ENCODE peak calls at places on chromosomes 2 and 18, in eight cellular contexts. J is GM12865; U is neural crest cell; X is epithelial cell of proximal tubule; H is cardiac fibroblast; I is A673; L is CD8-positive, alpha-beta T cell; T is GM13976. E is an unnamed sample.

GRCh38 chr2:240557101-240557751 is 562 bp downstream of the ANKMY1 start:
- DNase-seq in J (no peak), U (no peak), X (no peak), H (no peak), I (no peak), L (no peak), T (no peak), E (no peak)

GRCh38 chr2:72032481-72033041 is 115.1 kb downstream of the CYP26B1 start:
- DNase-seq in J (no peak), U (no peak), X (no peak), H (no peak), I (no peak), L (no peak), T (peak; percentile 17), E (no peak)

GRCh38 chr2:19675856-19676460 is 225.8 kb downstream of the TTC32 start:
- DNase-seq in J (no peak), U (no peak), X (no peak), H (no peak), I (no peak), L (no peak), T (no peak), E (no peak)

GRCh38 chr2:10028988-10029874 is 14.1 kb upstream of the KLF11 start:
- DNase-seq in J (peak; percentile 78), U (no peak), X (no peak), H (no peak), I (peak; percentile 54), L (peak; percentile 47), T (peak; percentile 90), E (peak; percentile 84)

GRCh38 chr2:222862068-222862914 is 1.5 kb downstream of the ACSL3 start:
- DNase-seq in J (no peak), U (no peak), X (no peak), H (peak; percentile 71), I (peak; percentile 47), L (no peak), T (no peak), E (no peak)

GRCh38 chr2:121232626-121233265 is 52.3 kb downstream of the TFCP2L1 start:
- DNase-seq in J (no peak), U (no peak), X (no peak), H (no peak), I (no peak), L (no peak), T (no peak), E (no peak)

GRCh38 chr18:2881088-2881487 is 34.3 kb downstream of the EMILIN2 start:
- DNase-seq in J (no peak), U (no peak), X (no peak), H (peak; percentile 56), I (peak; percentile 82), L (no peak), T (no peak), E (no peak)

GRCh38 chr2:174683392-174683759 is 80.9 kb downstream of the CHRNA1 start:
- DNase-seq in J (peak; percentile 32), U (no peak), X (no peak), H (peak; percentile 66), I (no peak), L (peak; percentile 26), T (peak; percentile 51), E (peak; percentile 68)

GRCh38 chr2:81976998-81977397 is 1672.4 kb upstream of the LRRTM1 start:
- DNase-seq in J (no peak), U (no peak), X (no peak), H (no peak), I (no peak), L (no peak), T (no peak), E (no peak)

GRCh38 chr2:46695283-46695682 is 215.9 kb downstream of the TMEM247 start:
- DNase-seq in J (no peak), U (no peak), X (no peak), H (no peak), I (no peak), L (no peak), T (no peak), E (no peak)

GRCh38 chr2:80703532-80703931 is 399.0 kb upstream of the LRRTM1 start:
- DNase-seq in J (no peak), U (no peak), X (no peak), H (no peak), I (no peak), L (no peak), T (no peak), E (no peak)

GRCh38 chr2:152627010-152627957 is 90.0 kb downstream of the PRPF40A start:
- DNase-seq in J (peak; percentile 55), U (no peak), X (no peak), H (peak; percentile 69), I (peak; percentile 61), L (no peak), T (peak; percentile 38), E (peak; percentile 46)

GRCh38 chr2:241702155-241702404 is 241 bp downstream of the ING5 start:
- DNase-seq in J (peak; percentile 92), U (no peak), X (no peak), H (peak; percentile 91), I (peak; percentile 73), L (peak; percentile 86), T (peak; percentile 93), E (peak; percentile 95)

GRCh38 chr2:31426096-31426495 is 11.6 kb upstream of the XDH start:
- DNase-seq in J (no peak), U (no peak), X (no peak), H (no peak), I (no peak), L (no peak), T (no peak), E (no peak)

GRCh38 chr2:222753251-222753824 is 81.9 kb downstream of the MOGAT1 start:
- DNase-seq in J (no peak), U (no peak), X (no peak), H (peak; percentile 52), I (no peak), L (no peak), T (no peak), E (no peak)

GRCh38 chr2:172655091-172655837 is 80.4 kb upstream of the RAPGEF4 start:
- DNase-seq in J (no peak), U (no peak), X (peak; percentile 61), H (no peak), I (no peak), L (no peak), T (no peak), E (no peak)

GRCh38 chr2:233832869-233833812 is 21.2 kb downstream of the HJURP start:
- DNase-seq in J (peak; percentile 28), U (peak; percentile 41), X (peak; percentile 9), H (peak; percentile 82), I (peak; percentile 42), L (no peak), T (no peak), E (peak; percentile 52)

GRCh38 chr2:31312898-31313297 is 78.9 kb downstream of the EHD3 start:
- DNase-seq in J (no peak), U (no peak), X (no peak), H (no peak), I (peak; percentile 42), L (no peak), T (no peak), E (no peak)

GRCh38 chr18:50410008-50410407 is 35.2 kb downstream of the SKA1 start:
- DNase-seq in J (no peak), U (no peak), X (no peak), H (no peak), I (peak; percentile 26), L (no peak), T (no peak), E (no peak)

GRCh38 chr2:171894612-171894947 is 536 bp upstream of the SLC25A12 start:
- DNase-seq in J (no peak), U (no peak), X (no peak), H (no peak), I (no peak), L (no peak), T (no peak), E (no peak)

GRCh38 chr2:113187771-113188170 is 14.0 kb downstream of the PSD4 start:
- DNase-seq in J (no peak), U (no peak), X (no peak), H (no peak), I (no peak), L (no peak), T (no peak), E (no peak)

DNA sequence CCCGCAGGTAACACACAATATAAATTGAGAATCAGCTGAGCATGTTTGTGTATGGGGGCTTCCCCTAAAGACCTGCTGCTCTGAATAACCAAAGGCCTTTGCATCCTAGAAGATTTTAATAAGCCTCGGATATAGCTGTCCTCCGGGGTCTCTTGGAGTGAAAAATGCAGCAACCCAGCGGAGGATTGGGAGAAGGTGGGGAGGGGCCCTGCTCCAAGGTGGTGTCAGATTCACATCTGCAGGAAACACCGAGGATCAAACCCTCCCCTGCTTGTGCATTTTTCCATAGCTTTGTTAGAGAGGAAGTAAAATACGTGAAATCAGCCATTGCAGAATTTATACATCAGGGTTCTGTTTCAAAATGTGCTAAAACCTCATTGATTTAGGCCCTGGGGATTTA is 63.1 kb upstream of the OTOF start:
- DNase-seq in J (no peak), U (no peak), X (no peak), H (no peak), I (no peak), L (no peak), T (no peak), E (no peak)
- TF ChIP-seq CTCF in J (no peak), U (no peak), X (no peak), H (no peak), I (no peak), L (no peak), T (no peak), E (no peak)

GRCh38 chr2:69126341-69126740 is 113.4 kb downstream of the ANTXR1 start:
- DNase-seq in J (no peak), U (no peak), X (no peak), H (no peak), I (no peak), L (no peak), T (no peak), E (no peak)
- TF ChIP-seq CTCF in J (no peak), U (no peak), X (no peak), H (no peak), I (no peak), L (no peak), T (no peak), E (no peak)

GRCh38 chr2:110946892-110947291 is 173.8 kb upstream of the BCL2L11 start:
- DNase-seq in J (no peak), U (no peak), X (no peak), H (no peak), I (no peak), L (no peak), T (no peak), E (no peak)

GRCh38 chr2:110948027-110948687 is 172.6 kb upstream of the BCL2L11 start:
- DNase-seq in J (no peak), U (no peak), X (peak; percentile 36), H (peak; percentile 35), I (no peak), L (no peak), T (no peak), E (no peak)

GRCh38 chr2:110943070-110943634 is 177.6 kb upstream of the BCL2L11 start:
- DNase-seq in J (no peak), U (no peak), X (no peak), H (no peak), I (no peak), L (no peak), T (no peak), E (no peak)
- TF ChIP-seq CTCF in J (no peak), U (no peak), X (no peak), H (no peak), I (no peak), L (no peak), T (no peak), E (no peak)

DNA sequence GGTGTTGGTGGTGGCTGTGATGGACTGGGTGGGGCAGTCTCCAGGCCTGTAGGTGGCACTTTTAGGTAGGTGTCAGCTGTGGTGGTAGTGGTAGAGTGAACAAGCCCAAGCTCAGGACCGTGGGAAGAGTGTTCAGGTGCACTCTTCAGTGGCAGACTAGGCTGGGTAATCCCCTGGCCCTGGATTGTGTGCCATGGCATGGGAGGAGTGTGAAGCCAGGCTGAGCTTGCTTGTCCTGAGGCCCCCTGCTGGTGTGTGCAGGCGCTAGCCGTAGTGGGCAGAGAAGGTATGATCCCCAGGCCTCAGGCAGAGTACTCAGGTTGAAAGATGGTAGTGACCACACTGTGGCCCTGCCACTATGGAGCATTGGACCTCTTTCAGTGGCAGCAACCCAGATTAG is 850.3 kb downstream of the DSC3 start:
- DNase-seq in J (peak; percentile 0), U (no peak), X (no peak), H (no peak), I (no peak), L (no peak), T (no peak), E (no peak)
- TF ChIP-seq CTCF in J (peak; percentile 3), U (no peak), X (no peak), H (no peak), I (no peak), L (no peak), T (no peak), E (peak; percentile 20)

E was measured in GM13977.